ENCODE peak calls at places on chromosomes 16 and 17, in four cellular contexts. F is HepG2, B is K562, Z is A549. I is an unnamed sample.

GRCh38 chr17:2406903-2407790 is 6.3 kb upstream of the MNT start:
- DNase-seq in F (no peak), Z (peak), B (no peak), I (no peak)

GRCh38 chr16:21656795-21657768 is 4.7 kb upstream of the IGSF6 start:
- DNase-seq in B (peak), F (peak), Z (peak), I (no peak)

GRCh38 chr17:5813357-5813756 is 229.0 kb upstream of the NLRP1 start:
- DNase-seq in Z (no peak), F (no peak), B (no peak), I (no peak)

GRCh38 chr16:48914070-48914469 is 304.1 kb upstream of the N4BP1 start:
- DNase-seq in Z (no peak), B (no peak), F (no peak), I (no peak)

GRCh38 chr16:2370725-2371124 is 30.2 kb upstream of the ABCA3 start:
- DNase-seq in B (no peak), F (no peak), Z (no peak), I (no peak)

GRCh38 chr17:27559996-27560481 is 70.9 kb upstream of the LGALS9 start:
- DNase-seq in B (no peak), Z (no peak), F (no peak), I (no peak)

GRCh38 chr17:82587234-82588086 is 60.8 kb downstream of the WDR45B start:
- DNase-seq in F (no peak), Z (no peak), B (no peak), I (no peak)

GRCh38 chr16:19876501-19877059 is 8.1 kb downstream of the GPRC5B start:
- DNase-seq in B (no peak), Z (no peak), F (no peak), I (no peak)

GRCh38 chr16:48384982-48385271 is 286 bp downstream of the SIAH1 start:
- DNase-seq in F (no peak), B (no peak), Z (no peak), I (no peak)

GRCh38 chr17:60562421-60562820 is 36.4 kb upstream of the APPBP2 start:
- DNase-seq in F (no peak), B (no peak), Z (no peak), I (no peak)

GRCh38 chr16:74321356-74321755 is 24.7 kb downstream of the PSMD7 start:
- DNase-seq in F (no peak), Z (no peak), B (no peak), I (no peak)

GRCh38 chr17:41098476-41098875 is 534 bp upstream of the KRTAP4-8 start:
- DNase-seq in F (no peak), B (no peak), Z (no peak), I (no peak)

GRCh38 chr17:73929860-73930430 is 273.5 kb upstream of the RPL38 start:
- DNase-seq in F (no peak), Z (no peak), B (no peak), I (no peak)
- TF ChIP-seq CTCF in F (no peak), Z (no peak), B (peak), I (no peak)

GRCh38 chr17:42341568-42341967 is 46.7 kb downstream of the STAT3 start:
- DNase-seq in B (no peak), Z (no peak), F (no peak), I (no peak)

GRCh38 chr17:42334667-42335066 is 46.4 kb downstream of the STAT5A start:
- DNase-seq in F (no peak), B (no peak), Z (no peak), I (no peak)

GRCh38 chr17:42339221-42339620 is 49.0 kb downstream of the STAT3 start:
- DNase-seq in F (no peak), Z (no peak), B (no peak), I (no peak)

GRCh38 chr17:42340691-42341127 is 47.5 kb downstream of the STAT3 start:
- DNase-seq in B (no peak), F (no peak), Z (no peak), I (no peak)

DNA sequence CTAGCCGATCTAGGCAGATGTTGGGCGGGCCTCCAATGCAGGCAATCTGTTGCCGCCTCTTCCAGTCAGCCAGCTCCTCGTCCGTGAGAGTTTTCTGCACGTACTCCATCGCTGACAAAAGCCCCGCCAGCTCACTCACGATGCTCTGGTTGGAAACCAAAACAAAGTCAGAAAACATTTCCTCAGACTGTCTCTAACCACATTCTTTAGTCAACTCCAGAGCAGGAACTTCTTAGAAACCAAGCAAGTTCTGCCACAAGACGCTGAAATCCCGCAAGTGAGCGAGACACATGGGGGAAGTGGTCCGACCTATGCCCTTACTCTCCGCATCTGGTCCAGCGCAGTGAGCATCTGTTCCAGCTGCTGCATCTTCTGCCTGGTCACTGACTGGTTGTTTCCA is 49.1 kb downstream of the STAT5A start:
- DNase-seq in B (no peak), F (no peak), Z (no peak), I (no peak)
- TF ChIP-seq HMGXB4 in B (no peak), F (no peak), Z (no peak), I (no peak)

DNA sequence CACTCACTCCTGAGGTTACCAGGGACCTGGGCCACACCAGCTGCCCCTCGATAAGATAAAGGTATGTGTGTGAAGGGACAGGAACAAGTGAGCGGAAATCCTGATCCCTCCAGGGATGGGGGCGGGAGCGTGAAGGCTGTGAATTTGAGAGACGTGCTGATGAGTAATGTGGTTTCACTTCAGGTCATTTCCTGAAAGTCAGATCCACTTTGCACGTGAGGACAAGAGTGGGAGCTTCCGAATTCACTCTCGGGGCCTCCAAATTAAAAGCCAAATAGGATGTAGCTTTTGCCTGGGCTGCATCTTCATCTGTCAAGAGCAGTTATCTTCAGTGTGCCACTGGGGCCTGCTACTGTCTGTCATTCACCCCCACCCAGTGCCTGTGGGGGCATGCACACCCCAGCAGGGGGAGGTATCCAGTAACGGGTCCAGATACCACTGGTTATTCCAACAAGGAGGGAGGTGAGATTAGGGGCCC is 87.4 kb upstream of the LHX1 start:
- DNase-seq in F (no peak), B (peak), Z (peak), I (no peak)
- TF ChIP-seq CTCF in F (peak), B (peak), Z (no peak), I (no peak)

GRCh38 chr16:31331807-31332301 is 23.1 kb upstream of the ITGAX start:
- DNase-seq in B (peak), F (no peak), Z (no peak), I (no peak)

GRCh38 chr16:31329671-31330552 is 25.1 kb upstream of the ITGAX start:
- DNase-seq in F (no peak), Z (no peak), B (peak), I (peak)

GRCh38 chr16:31332544-31332943 is 22.4 kb upstream of the ITGAX start:
- DNase-seq in B (no peak), Z (no peak), F (no peak), I (no peak)

GRCh38 chr16:31330553-31330890 is 24.5 kb upstream of the ITGAX start:
- DNase-seq in B (no peak), F (no peak), Z (no peak), I (no peak)

DNA sequence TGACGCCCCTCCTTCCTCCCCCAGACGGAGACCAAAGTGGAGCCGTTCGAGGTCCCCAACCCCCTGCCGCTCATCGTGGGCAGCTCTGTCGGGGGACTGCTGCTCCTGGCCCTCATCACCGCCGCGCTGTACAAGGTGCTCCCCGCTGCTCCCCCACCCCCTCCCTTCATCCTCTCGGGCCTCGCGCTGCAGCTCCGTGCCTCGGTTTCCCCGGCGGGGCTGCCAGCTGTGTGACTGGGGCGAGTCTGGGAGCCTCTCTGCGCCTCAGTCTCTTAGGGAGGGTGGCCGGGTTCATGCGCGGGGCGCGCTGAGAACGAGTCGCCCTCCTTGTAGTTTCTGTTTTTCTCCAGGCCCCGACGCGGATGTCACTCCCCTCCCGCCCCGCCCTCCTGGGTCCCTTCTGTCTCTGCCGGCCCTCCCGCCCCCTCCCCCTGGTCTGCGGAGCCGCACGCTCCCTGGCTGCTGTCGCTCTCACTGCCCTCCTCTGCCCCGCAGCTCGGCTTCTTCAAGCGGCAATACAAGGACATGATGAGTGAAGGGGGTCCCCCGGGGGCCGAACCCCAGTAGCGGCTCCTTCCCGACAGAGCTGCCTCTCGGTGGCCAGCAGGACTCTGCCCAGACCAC is 23.7 kb upstream of the ITGAX start:
- DNase-seq in F (no peak), B (peak), Z (no peak), I (peak)
- TF ChIP-seq HMGXB4 in F (no peak), B (no peak), Z (no peak), I (no peak)

GRCh38 chr17:63842540-63843386 is at the start of gene SMARCD2:
- DNase-seq in F (peak), B (peak), Z (peak), I (peak)

GRCh38 chr17:63840591-63841349 is 1.7 kb downstream of the SMARCD2 start:
- DNase-seq in F (no peak), B (no peak), Z (no peak), I (no peak)

GRCh38 chr17:63841350-63842172 is 924 bp downstream of the SMARCD2 start:
- DNase-seq in B (peak), F (peak), Z (no peak), I (peak)

GRCh38 chr17:63843387-63844292 is 1.2 kb upstream of the SMARCD2 start:
- DNase-seq in Z (no peak), B (no peak), F (no peak), I (no peak)

DNA sequence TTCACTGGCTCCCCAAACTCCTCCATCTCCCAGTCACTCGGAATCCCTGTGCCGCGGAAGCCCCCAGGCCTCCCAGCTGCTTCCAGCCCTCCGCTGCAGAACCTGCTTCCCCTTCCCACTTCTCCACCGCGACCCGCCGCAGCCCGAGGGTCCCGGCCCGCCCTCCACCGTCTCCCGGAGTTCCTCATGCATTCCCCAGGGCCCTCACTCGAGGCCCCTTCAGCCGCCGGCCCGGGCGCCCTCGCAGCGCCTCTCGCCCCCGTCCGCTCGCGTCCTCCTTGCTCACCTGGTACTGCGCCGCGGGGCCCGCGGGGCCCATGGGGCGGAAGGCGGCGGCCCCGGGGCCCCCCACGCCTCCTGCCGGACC is 329 bp downstream of the SMARCD2 start:
- DNase-seq in F (no peak), B (no peak), Z (no peak), I (peak)
- TF ChIP-seq CTCF in F (no peak), B (no peak), Z (no peak), I (no peak)